ENCODE peak calls at places on chromosomes 4 and X, in four cellular contexts. A, O, X and F are unnamed samples.

GRCh38 chr4:90152024-90152423 is 24.8 kb downstream of the CCSER1 start:
- DNase-seq in A (no peak), O (no peak), X (no peak), F (no peak)

GRCh38 chr4:64340243-64341110 is 68.8 kb downstream of the TECRL start:
- DNase-seq in A (no peak), O (no peak), X (no peak), F (no peak)

GRCh38 chrX:134484039-134484438 is 24.1 kb downstream of the HPRT1 start:
- DNase-seq in A (no peak), O (no peak), X (no peak), F (no peak)

GRCh38 chr4:109931318-109931717 is 18.6 kb downstream of the EGF start:
- DNase-seq in A (no peak), O (no peak), X (no peak), F (no peak)

GRCh38 chr4:15906024-15906443 is 32.5 kb downstream of the FGFBP1 start:
- DNase-seq in A (no peak), O (no peak), X (peak; percentile 76), F (no peak)

GRCh38 chrX:101040197-101040596 is 11.7 kb downstream of the TRMT2B start:
- DNase-seq in A (no peak), O (no peak), X (no peak), F (no peak)

GRCh38 chr4:8131210-8131609 is 27.4 kb downstream of the ABLIM2 start:
- DNase-seq in A (no peak), O (no peak), X (no peak), F (no peak)

GRCh38 chrX:11665144-11666040 is at the start of gene ARHGAP6:
- DNase-seq in A (peak; percentile 46), O (no peak), X (peak; percentile 44), F (no peak)

GRCh38 chrX:47507204-47507878 is 24.3 kb upstream of the ZNF41 start:
- DNase-seq in A (no peak), O (no peak), X (no peak), F (no peak)

GRCh38 chr4:158817562-158818370 is 48.9 kb downstream of the FNIP2 start:
- DNase-seq in A (no peak), O (no peak), X (no peak), F (no peak)

GRCh38 chr4:56727150-56727549 is 46.1 kb upstream of the HOPX start:
- DNase-seq in A (no peak), O (no peak), X (no peak), F (no peak)

GRCh38 chr4:52822583-52823477 is 39.3 kb upstream of the RASL11B start:
- DNase-seq in A (peak; percentile 21), O (peak; percentile 26), X (no peak), F (no peak)

GRCh38 chr4:86451560-86452322 is 91.9 kb upstream of the MAPK10 start:
- DNase-seq in A (no peak), O (no peak), X (no peak), F (no peak)

GRCh38 chr4:87057835-87058234 is 123.0 kb downstream of the AFF1 start:
- DNase-seq in A (no peak), O (no peak), X (no peak), F (no peak)

GRCh38 chr4:102335616-102336015 is 9.7 kb downstream of the SLC39A8 start:
- DNase-seq in A (no peak), O (no peak), X (no peak), F (no peak)

GRCh38 chr4:168877779-168878491 is 132.1 kb downstream of the CBR4 start:
- DNase-seq in A (no peak), O (peak; percentile 7), X (peak; percentile 76), F (peak; percentile 53)

GRCh38 chr4:87961993-87962791 is 13.3 kb upstream of the SPP1 start:
- DNase-seq in A (no peak), O (no peak), X (no peak), F (peak; percentile 45)

GRCh38 chrX:77426811-77427210 is 20.4 kb upstream of the FGF16 start:
- DNase-seq in A (no peak), O (no peak), X (no peak), F (no peak)

GRCh38 chr4:53931423-53932060 is 132.9 kb downstream of the CHIC2 start:
- DNase-seq in A (no peak), O (no peak), X (no peak), F (no peak)

GRCh38 chrX:47751670-47752069 is 85.0 kb upstream of the ZNF81 start:
- DNase-seq in A (no peak), O (no peak), X (peak; percentile 68), F (peak; percentile 43)

GRCh38 chrX:137431693-137432488 is 134.0 kb upstream of the ZIC3 start:
- DNase-seq in A (no peak), O (no peak), X (no peak), F (no peak)

GRCh38 chrX:133254666-133255065 is 36.5 kb upstream of the TFDP3 start:
- DNase-seq in A (no peak), O (no peak), X (no peak), F (no peak)

GRCh38 chrX:111645607-111646006 is 35.4 kb upstream of the ALG13 start:
- DNase-seq in A (no peak), O (no peak), X (no peak), F (no peak)

GRCh38 chrX:128543114-128543513 is 490.9 kb upstream of the ACTRT1 start:
- DNase-seq in A (no peak), O (no peak), X (no peak), F (no peak)

GRCh38 chrX:129744881-129745321 is 6.1 kb downstream of the XPNPEP2 start:
- DNase-seq in A (no peak), O (no peak), X (no peak), F (no peak)

GRCh38 chr4:4875147-4875546 is 15.7 kb downstream of the MSX1 start:
- DNase-seq in A (no peak), O (no peak), X (no peak), F (no peak)

GRCh38 chr4:16183604-16184003 is 42.7 kb downstream of the TAPT1 start:
- DNase-seq in A (no peak), O (no peak), X (no peak), F (no peak)

GRCh38 chr4:69984030-69984443 is 11.7 kb upstream of the STATH start:
- DNase-seq in A (no peak), O (no peak), X (no peak), F (no peak)

GRCh38 chr4:24970635-24971034 is 57.8 kb upstream of the CCDC149 start:
- DNase-seq in A (no peak), O (no peak), X (no peak), F (no peak)
- H3K9me3 ChIP-seq in A (no peaks in the 10 kb centered on the region), O (no peaks in the 10 kb centered on the region), X (no peaks in the 10 kb centered on the region), F (no peaks in the 10 kb centered on the region)

DNA sequence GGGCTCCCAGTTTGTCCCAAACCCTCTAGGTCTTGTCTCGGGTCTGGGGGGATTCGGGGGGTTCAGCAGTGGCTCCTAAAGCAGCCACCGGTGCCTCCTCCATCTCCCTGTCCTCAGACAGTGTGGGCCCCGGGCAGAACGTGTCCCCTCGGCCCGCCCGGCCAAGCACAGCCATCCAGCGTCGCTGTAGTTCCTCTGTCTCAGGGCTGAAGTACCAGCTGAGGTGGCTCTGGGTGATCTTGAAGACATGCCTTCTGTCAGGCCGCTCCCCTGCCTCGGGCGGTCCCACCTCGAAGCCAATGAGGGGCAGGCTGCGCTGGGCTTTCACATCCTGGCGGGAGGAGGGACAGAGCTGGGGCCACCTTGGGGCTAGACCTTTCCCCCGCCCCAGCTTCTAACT is 5.9 kb downstream of the TSR2 start:
- DNase-seq in A (no peak), O (no peak), X (no peak), F (no peak)
- TF ChIP-seq POLR2A in A (no peak), O (no peak), X (no peak), F (no peak)

GRCh38 chr4:14545796-14546195 is 456.5 kb upstream of the CPEB2 start:
- DNase-seq in A (no peak), O (no peak), X (no peak), F (no peak)
- H3K9me3 ChIP-seq in A (no peaks in the 10 kb centered on the region), O (peaks cover 12% of the 10 kb centered on the region), X (no peaks in the 10 kb centered on the region), F (no peaks in the 10 kb centered on the region)

GRCh38 chr4:106195435-106195950 is 120.5 kb downstream of the TBCK start:
- DNase-seq in A (no peak), O (no peak), X (no peak), F (no peak)

DNA sequence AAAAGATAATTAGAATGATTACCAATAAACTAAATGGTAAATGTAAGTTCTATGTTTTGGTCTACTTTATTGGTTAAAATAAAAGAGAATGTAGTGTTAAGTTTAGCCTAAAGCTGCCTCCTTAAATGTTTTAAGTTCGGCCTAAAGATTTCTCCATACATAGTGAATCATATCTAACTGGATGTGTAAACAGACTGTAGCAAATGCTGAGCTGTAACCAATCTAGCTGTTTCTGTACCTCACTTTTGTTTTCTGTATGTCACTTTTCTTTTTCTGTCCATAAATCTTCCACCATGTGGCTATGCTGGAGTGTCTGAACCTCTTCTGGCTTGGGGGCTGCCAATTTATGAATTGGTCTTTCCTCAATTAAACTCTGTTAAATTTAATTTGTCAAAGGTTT is 121.2 kb downstream of the TBCK start:
- DNase-seq in A (no peak), O (no peak), X (no peak), F (no peak)
- TF ChIP-seq POLR2A in A (no peak), O (no peak), X (no peak), F (no peak)

GRCh38 chr4:11743236-11743635 is 314.5 kb upstream of the HS3ST1 start:
- DNase-seq in A (no peak), O (no peak), X (no peak), F (no peak)
- H3K9me3 ChIP-seq in A (no peaks in the 10 kb centered on the region), O (no peaks in the 10 kb centered on the region), X (no peaks in the 10 kb centered on the region), F (no peaks in the 10 kb centered on the region)

GRCh38 chr4:3384771-3385701 is 56.7 kb upstream of the HGFAC start:
- DNase-seq in A (no peak), O (peak; percentile 49), X (peak; percentile 86), F (no peak)
- TF ChIP-seq POLR2A in A (no peak), O (no peak), X (peak; percentile 46), F (peak; percentile 15)

DNA sequence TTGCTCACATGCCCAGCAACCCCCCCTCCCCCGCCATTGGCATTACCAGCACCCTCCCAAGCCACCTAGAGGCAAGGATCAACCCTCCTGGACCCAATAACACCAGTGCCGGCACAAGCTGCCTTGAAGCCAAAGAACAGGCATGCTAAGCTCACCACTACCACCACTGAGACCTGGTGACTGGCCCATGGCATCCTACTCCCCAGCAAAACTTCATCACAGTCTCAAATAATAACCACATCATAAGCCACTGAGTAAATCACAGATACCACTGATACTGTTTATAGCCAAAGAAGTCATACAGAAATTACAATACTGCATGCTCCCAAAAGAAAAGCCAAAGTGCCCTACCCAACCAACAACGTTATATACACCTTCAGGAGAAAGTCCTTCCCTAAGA is 73.6 kb upstream of the RPL34 start:
- DNase-seq in A (no peak), O (no peak), X (no peak), F (no peak)
- H3K9me3 ChIP-seq in A (no peaks in the 10 kb centered on the region), O (peaks cover 23% of the 10 kb centered on the region), X (no peaks in the 10 kb centered on the region), F (no peaks in the 10 kb centered on the region)